ENCODE peak calls at places on chromosomes 1 and 21, in seven cellular contexts. J is endothelial cell; G is mammary epithelial cell; V is CD4-positive, CD25-positive, alpha-beta regulatory T cell; B is activated naive CD4-positive, alpha-beta T cell treated with anti-CD3 and anti-CD28 coated beads, Interleukin-2, amount 50 U/mL, for 16 hours; Z is pulmonary artery endothelial cell; F is progenitor cell of endocrine pancreas. L is an unnamed sample.

GRCh38 chr1:45913183-45913924 is 109.9 kb downstream of the MAST2 start:
- DNase-seq in J (no peak), G (peak; percentile 89), V (no peak), F (no peak), Z (no peak), B (no peak), L (no peak)

GRCh38 chr1:43444827-43445225 is 8.9 kb downstream of the HYI start:
- DNase-seq in Z (no peak), V (no peak), F (no peak), B (no peak), G (no peak), J (no peak), L (no peak)

GRCh38 chr1:6012529-6013318 is 20.5 kb upstream of the NPHP4 start:
- DNase-seq in V (no peak), F (no peak), B (no peak), Z (no peak), G (no peak), J (no peak), L (no peak)

GRCh38 chr1:227709451-227709850 is 25.7 kb downstream of the JMJD4 start:
- DNase-seq in B (no peak), V (no peak), Z (no peak), J (no peak), F (no peak), G (peak; percentile 26), L (no peak)

GRCh38 chr1:65175171-65176070 is 27.4 kb downstream of the AK4 start:
- DNase-seq in V (no peak), B (no peak), Z (no peak), G (no peak), J (no peak), F (no peak), L (no peak)

GRCh38 chr1:67377253-67377652 is 52.9 kb downstream of the SERBP1 start:
- DNase-seq in F (no peak), B (no peak), V (no peak), G (no peak), Z (no peak), J (no peak), L (no peak)

GRCh38 chr1:116494351-116494692 is 76.5 kb downstream of the CD58 start:
- DNase-seq in F (no peak), V (no peak), B (no peak), J (no peak), G (no peak), Z (no peak), L (no peak)

GRCh38 chr1:30550365-30551220 is 172.8 kb downstream of the MATN1 start:
- DNase-seq in B (no peak), J (no peak), Z (no peak), G (no peak), F (no peak), V (no peak), L (no peak)

GRCh38 chr1:30417001-30417700 is 306.2 kb downstream of the MATN1 start:
- DNase-seq in J (no peak), B (no peak), V (no peak), F (no peak), Z (no peak), G (no peak), L (peak; percentile 58)

GRCh38 chr21:35234725-35235124 is 185.6 kb upstream of the RUNX1 start:
- DNase-seq in F (no peak), V (no peak), G (no peak), B (no peak), Z (no peak), J (no peak), L (no peak)

GRCh38 chr1:207024202-207025143 is 8.1 kb downstream of the C1orf116 start:
- DNase-seq in B (no peak), Z (no peak), V (no peak), F (no peak), G (no peak), J (no peak), L (no peak)

GRCh38 chr1:228515200-228515834 is 28.1 kb downstream of the RNF187 start:
- DNase-seq in J (peak; percentile 39), G (no peak), V (peak; percentile 24), B (peak; percentile 27), Z (peak; percentile 7), F (peak; percentile 21), L (peak; percentile 34)

GRCh38 chr1:1298861-1299685 is 8.7 kb downstream of the ACAP3 start:
- DNase-seq in J (peak; percentile 73), B (no peak), V (no peak), Z (no peak), F (no peak), G (no peak), L (no peak)

GRCh38 chr1:103106426-103107321 is 1.6 kb downstream of the COL11A1 start:
- DNase-seq in Z (no peak), V (no peak), G (peak; percentile 36), B (no peak), J (peak; percentile 38), F (peak; percentile 17), L (peak; percentile 68)

GRCh38 chr1:32536764-32537163 is 2.5 kb upstream of the ZBTB8A start:
- DNase-seq in V (no peak), J (no peak), Z (no peak), G (no peak), F (no peak), B (no peak), L (no peak)

GRCh38 chr1:232597721-232598120 is 32.2 kb downstream of the SIPA1L2 start:
- DNase-seq in V (no peak), G (no peak), J (no peak), Z (no peak), B (no peak), F (no peak), L (no peak)

GRCh38 chr1:88296227-88297010 is 387.7 kb upstream of the PKN2 start:
- DNase-seq in Z (no peak), G (no peak), J (no peak), V (no peak), F (no peak), B (no peak), L (no peak)

GRCh38 chr1:119091618-119092017 is 48.8 kb downstream of the WARS2 start:
- DNase-seq in J (no peak), Z (no peak), G (no peak), B (no peak), F (no peak), V (no peak), L (no peak)

GRCh38 chr1:207081806-207082205 is 6.9 kb upstream of the C4BPB start:
- DNase-seq in Z (no peak), F (no peak), B (no peak), J (no peak), G (no peak), V (no peak), L (no peak)

GRCh38 chr1:193348126-193349045 is 162.0 kb upstream of the B3GALT2 start:
- DNase-seq in B (no peak), F (no peak), Z (no peak), G (no peak), J (no peak), V (no peak), L (no peak)

GRCh38 chr1:108089482-108089881 is 110.7 kb downstream of the SLC25A24 start:
- DNase-seq in G (no peak), B (no peak), J (no peak), Z (no peak), F (no peak), V (no peak), L (no peak)

GRCh38 chr1:1419812-1420653 is 1.0 kb downstream of the ANKRD65 start:
- DNase-seq in Z (no peak), V (no peak), J (no peak), B (no peak), F (no peak), G (no peak), L (no peak)

GRCh38 chr1:170131984-170132383 is 13.8 kb upstream of the NTMT2 start:
- DNase-seq in Z (no peak), J (no peak), B (no peak), V (no peak), F (no peak), G (no peak), L (no peak)

GRCh38 chr21:32392299-32392879 is 423 bp downstream of the URB1 start:
- DNase-seq in B (no peak), Z (no peak), G (peak; percentile 24), J (no peak), F (no peak), V (no peak), L (no peak)

GRCh38 chr1:94248956-94249688 is 11.7 kb upstream of the ARHGAP29 start:
- DNase-seq in B (no peak), V (no peak), J (no peak), G (no peak), F (no peak), Z (no peak), L (no peak)

GRCh38 chr1:228180271-228180987 is 14.8 kb downstream of the IBA57 start:
- DNase-seq in V (no peak), B (no peak), F (no peak), Z (no peak), G (no peak), J (no peak), L (no peak)

GRCh38 chr1:166026561-166026960 is 140.2 kb downstream of the FAM78B start:
- DNase-seq in V (no peak), F (no peak), J (no peak), Z (no peak), G (no peak), B (no peak), L (no peak)

GRCh38 chr1:1117469-1117831 is 1.6 kb upstream of the C1orf159 start:
- DNase-seq in G (no peak), V (no peak), B (no peak), F (no peak), J (no peak), Z (no peak), L (no peak)

GRCh38 chr1:30407862-30408580 is 315.4 kb downstream of the MATN1 start:
- DNase-seq in B (no peak), G (no peak), V (no peak), F (peak; percentile 4), Z (no peak), J (no peak), L (peak; percentile 31)

GRCh38 chr1:117237701-117238413 is 27.1 kb upstream of the VTCN1 start:
- DNase-seq in Z (no peak), G (peak; percentile 40), V (no peak), B (no peak), F (no peak), J (no peak), L (no peak)

GRCh38 chr1:60088620-60089155 is 15.1 kb upstream of the C1orf87 start:
- DNase-seq in F (no peak), B (no peak), G (no peak), J (no peak), Z (no peak), V (no peak), L (no peak)

GRCh38 chr1:98963359-98963758 is 41.3 kb downstream of the PLPPR5 start:
- DNase-seq in Z (no peak), V (no peak), B (no peak), G (no peak), J (no peak), F (no peak), L (no peak)

GRCh38 chr21:17472592-17473271 is 40.1 kb upstream of the CXADR start:
- DNase-seq in B (no peak), G (no peak), Z (no peak), V (no peak), J (no peak), F (no peak), L (no peak)

GRCh38 chr1:218742478-218743260 is 397.5 kb downstream of the TGFB2 start:
- DNase-seq in B (no peak), G (peak; percentile 47), V (no peak), F (no peak), Z (no peak), J (no peak), L (no peak)

GRCh38 chr1:91556556-91556955 is 55.9 kb downstream of the CDC7 start:
- DNase-seq in J (no peak), G (no peak), Z (no peak), B (no peak), V (no peak), F (no peak), L (no peak)

GRCh38 chr1:71783096-71783495 is 499.2 kb downstream of the NEGR1 start:
- DNase-seq in G (no peak), J (no peak), F (no peak), Z (no peak), V (no peak), B (no peak), L (no peak)

GRCh38 chr1:116724765-116725375 is 29.4 kb upstream of the CD2 start:
- DNase-seq in G (peak; percentile 52), Z (peak; percentile 7), B (peak; percentile 83), F (peak; percentile 40), V (peak; percentile 68), J (peak; percentile 64), L (no peak)

GRCh38 chr1:13505020-13505419 is 8.8 kb downstream of the LRRC38 start:
- DNase-seq in B (no peak), F (no peak), J (no peak), V (no peak), Z (no peak), G (no peak), L (no peak)

L was measured in type B pancreatic cell.